ENCODE peak calls at places on chromosome 5, in seven cellular contexts. F is naive thymus-derived CD8-positive, alpha-beta T cell; V is brain microvascular endothelial cell; N is dorsolateral prefrontal cortex; S is epithelial cell of prostate; T is HTR-8/SVneo; E is stimulated activated CD4-positive, alpha-beta T cell treated with anti-CD3 and anti-CD28 coated beads, Interleukin-2, amount 100 ng/mL, for 4 hours. G is an unnamed sample.

GRCh38 chr5:5617024-5617423 is 194.5 kb downstream of the ICE1 start:
- DNase-seq in T (no peak), S (no peak), V (no peak), E (no peak), F (no peak), N (no peak), G (no peak)

GRCh38 chr5:7770436-7770835 is 80.5 kb downstream of the CFAP90 start:
- DNase-seq in S (no peak), T (no peak), N (no peak), V (no peak), E (no peak), F (no peak), G (no peak)

GRCh38 chr5:123719004-123719403 is 207.0 kb downstream of the CSNK1G3 start:
- DNase-seq in E (no peak), V (no peak), F (no peak), N (no peak), T (no peak), S (no peak), G (no peak)

GRCh38 chr5:9082996-9083395 is 462.9 kb downstream of the SEMA5A start:
- DNase-seq in V (no peak), N (no peak), S (no peak), T (no peak), E (no peak), F (no peak), G (no peak)

GRCh38 chr5:67206381-67207328 is 10.1 kb upstream of the CD180 start:
- DNase-seq in V (peak), F (peak), S (peak), T (peak), E (peak), N (no peak), G (no peak)

GRCh38 chr5:150525781-150526180 is 17.9 kb downstream of the NDST1 start:
- DNase-seq in V (no peak), N (no peak), E (no peak), S (no peak), T (no peak), F (no peak), G (no peak)

GRCh38 chr5:102716017-102716416 is 39.1 kb upstream of the PAM start:
- DNase-seq in F (no peak), T (no peak), E (no peak), N (no peak), V (no peak), S (no peak), G (no peak)

GRCh38 chr5:62948294-62948693 is 369.7 kb downstream of the LRRC70 start:
- DNase-seq in E (no peak), T (no peak), V (no peak), N (no peak), S (no peak), F (no peak), G (no peak)

GRCh38 chr5:6783787-6784186 is 70.6 kb downstream of the TENT4A start:
- DNase-seq in V (no peak), S (no peak), N (no peak), E (no peak), F (no peak), T (no peak), G (no peak)

GRCh38 chr5:52800394-52801213 is 12.9 kb downstream of the ITGA1 start:
- DNase-seq in N (peak), E (peak), V (peak), F (peak), T (no peak), S (peak), G (peak)

GRCh38 chr5:170854550-170854949 is 7.3 kb upstream of the RANBP17 start:
- DNase-seq in N (no peak), F (no peak), E (no peak), V (no peak), S (no peak), T (no peak), G (no peak)

GRCh38 chr5:140340605-140341004 is 5.8 kb downstream of the HBEGF start:
- DNase-seq in V (no peak), S (no peak), T (no peak), E (no peak), F (no peak), N (no peak), G (no peak)

GRCh38 chr5:54882101-54882500 is 103.3 kb downstream of the ESM1 start:
- DNase-seq in V (no peak), S (no peak), N (no peak), F (no peak), T (no peak), E (no peak), G (no peak)

GRCh38 chr5:133735346-133735745 is 123.0 kb upstream of the FSTL4 start:
- DNase-seq in S (no peak), E (no peak), N (no peak), V (peak), T (peak), F (no peak), G (no peak)

GRCh38 chr5:164332349-164333196 is 827.2 kb downstream of the MAT2B start:
- DNase-seq in V (no peak), S (no peak), F (no peak), E (no peak), T (no peak), N (no peak), G (no peak)

GRCh38 chr5:1785984-1786383 is 13.7 kb downstream of the MRPL36 start:
- DNase-seq in T (no peak), N (no peak), V (no peak), F (no peak), E (no peak), S (no peak), G (no peak)

GRCh38 chr5:128441165-128441564 is 96.9 kb downstream of the FBN2 start:
- DNase-seq in T (no peak), N (no peak), E (no peak), V (no peak), F (no peak), S (no peak), G (no peak)

GRCh38 chr5:170437621-170438375 is 48.6 kb upstream of the KCNMB1 start:
- DNase-seq in F (no peak), N (no peak), T (no peak), V (no peak), E (no peak), S (no peak), G (no peak)

GRCh38 chr5:89246252-89246651 is 363.3 kb upstream of the MEF2C start:
- DNase-seq in F (no peak), S (no peak), E (no peak), T (no peak), N (no peak), V (no peak), G (no peak)

GRCh38 chr5:135341021-135341666 is 57.9 kb downstream of the MACROH2A1 start:
- DNase-seq in V (no peak), T (no peak), S (no peak), N (no peak), F (no peak), E (no peak), G (no peak)

GRCh38 chr5:66171349-66172344 is 27.5 kb downstream of the SREK1 start:
- DNase-seq in V (peak), T (peak), N (peak), S (no peak), F (peak), E (peak), G (peak)

GRCh38 chr5:32572778-32573480 is 12.4 kb upstream of the SUB1 start:
- DNase-seq in V (no peak), T (no peak), S (no peak), N (no peak), F (no peak), E (no peak), G (no peak)

GRCh38 chr5:139495644-139496435 is 13.3 kb upstream of the STING1 start:
- DNase-seq in T (no peak), S (no peak), N (no peak), F (no peak), E (no peak), V (peak), G (no peak)

GRCh38 chr5:35198096-35198495 is 32.2 kb downstream of the PRLR start:
- DNase-seq in V (peak), E (no peak), F (no peak), S (no peak), N (no peak), T (peak), G (no peak)

G was measured in nucleus accumbens.